ENCODE peak calls at places on chromosome 7, in five cellular contexts. U is hepatocyte, Y is OCI-LY7, G is adrenal gland, N is tibial artery. Q is an unnamed sample.
A peak's percentile ranks its signal among the peaks of the same experiment; 100 is the strongest.

GRCh38 chr7:74306737-74307469 is 17.7 kb downstream of the CLIP2 start:
- DNase-seq in G (peak; percentile 80), U (no peak), N (peak; percentile 81), Y (no peak), Q (peak; percentile 33)

GRCh38 chr7:112167144-112167543 is 39.1 kb downstream of the DOCK4 start:
- DNase-seq in U (no peak), Y (no peak), N (no peak), G (no peak), Q (no peak)

GRCh38 chr7:86964973-86965726 is 94.3 kb downstream of the ELAPOR2 start:
- DNase-seq in Y (no peak), U (no peak), G (no peak), N (no peak), Q (no peak)

GRCh38 chr7:107446531-107446930 is 23.3 kb upstream of the GPR22 start:
- DNase-seq in G (no peak), N (no peak), U (no peak), Y (no peak), Q (peak; percentile 40)

GRCh38 chr7:78620931-78621330 is 822.4 kb downstream of the PHTF2 start:
- DNase-seq in U (peak; percentile 55), G (no peak), Y (peak; percentile 8), N (no peak), Q (peak; percentile 29)

GRCh38 chr7:69746383-69746782 is 148.1 kb downstream of the AUTS2 start:
- DNase-seq in Y (no peak), G (no peak), N (no peak), U (no peak), Q (no peak)

GRCh38 chr7:67738958-67739357 is 742.3 kb downstream of the TYW1 start:
- DNase-seq in N (no peak), G (peak; percentile 32), U (peak; percentile 65), Y (no peak), Q (no peak)

GRCh38 chr7:131970602-131971001 is 414.2 kb upstream of the PODXL start:
- DNase-seq in G (no peak), Y (no peak), N (no peak), U (no peak), Q (no peak)

GRCh38 chr7:5689716-5690115 is 91.7 kb downstream of the RNF216 start:
- DNase-seq in G (no peak), Y (no peak), N (no peak), U (no peak), Q (no peak)

GRCh38 chr7:2271273-2272026 is 29.4 kb downstream of the NUDT1 start:
- DNase-seq in G (no peak), U (no peak), Y (no peak), N (no peak), Q (no peak)

GRCh38 chr7:22728416-22729029 is 1.5 kb downstream of the IL6 start:
- DNase-seq in Y (peak; percentile 61), N (no peak), G (no peak), U (peak; percentile 56), Q (no peak)

GRCh38 chr7:75966209-75966961 is 28.0 kb downstream of the TMEM120A start:
- DNase-seq in N (peak; percentile 94), U (peak; percentile 4), Y (no peak), G (peak; percentile 88), Q (no peak)

GRCh38 chr7:47338031-47338430 is 243.9 kb downstream of the TNS3 start:
- DNase-seq in U (no peak), G (no peak), Y (no peak), N (no peak), Q (no peak)

GRCh38 chr7:29146888-29147609 is 712 bp upstream of the CPVL start:
- DNase-seq in U (peak; percentile 16), Y (no peak), G (peak; percentile 22), N (no peak), Q (no peak)

GRCh38 chr7:156993925-156994235 is 16.6 kb downstream of the MNX1 start:
- DNase-seq in Y (no peak), N (no peak), U (no peak), G (no peak), Q (no peak)

GRCh38 chr7:44961844-44962482 is 16.9 kb downstream of the MYO1G start:
- DNase-seq in G (no peak), U (no peak), N (no peak), Y (no peak), Q (no peak)
- TF ChIP-seq CTCF in G (no peak), U (no peak), N (no peak), Y (no peak), Q (no peak)

DNA sequence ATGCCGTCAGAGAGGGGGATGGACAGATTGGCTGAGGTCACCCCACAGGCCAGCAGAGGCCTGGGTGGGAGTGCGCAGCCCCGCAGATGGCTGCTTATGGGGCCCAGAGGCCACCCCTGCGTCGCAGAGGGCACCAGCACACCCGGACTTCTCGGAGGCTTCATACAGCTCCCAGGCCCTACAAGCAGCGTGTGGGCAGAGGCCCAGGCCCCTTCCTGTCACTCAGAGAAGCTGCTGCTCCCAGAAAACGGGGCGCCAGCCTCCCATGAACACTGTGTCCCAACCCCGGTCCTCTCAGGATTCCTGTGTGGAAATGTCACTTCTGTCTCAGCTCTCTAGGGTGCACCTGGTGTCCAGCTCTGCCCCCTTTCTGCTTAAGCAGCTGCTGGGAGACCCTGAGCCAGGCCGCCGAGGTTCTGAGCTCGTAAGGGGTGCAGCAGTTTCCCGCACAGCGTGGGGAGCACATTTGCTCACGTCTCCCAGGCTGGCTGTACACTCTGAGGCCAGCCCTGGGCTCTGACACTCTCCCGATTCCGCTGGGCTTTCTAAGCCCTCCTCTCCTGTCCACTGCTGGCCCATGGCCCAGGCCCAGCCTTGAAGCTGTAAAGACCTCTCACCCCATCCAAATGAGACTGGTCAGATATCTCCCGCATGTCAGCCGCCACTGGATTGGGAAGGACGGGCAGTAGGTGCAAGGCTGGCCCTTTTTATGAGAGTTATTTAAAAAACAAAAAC is 6.8 kb downstream of the GPR146 start:
- DNase-seq in U (no peak), N (no peak), G (no peak), Y (no peak), Q (no peak)
- H3K4me1 ChIP-seq in U (peaks cover 15% of the 10 kb centered on the region), N (no peaks in the 10 kb centered on the region), G (peaks cover 56% of the 10 kb centered on the region), Y (peaks cover 9% of the 10 kb centered on the region), Q (no peaks in the 10 kb centered on the region)

GRCh38 chr7:45217358-45217757 is 59.8 kb downstream of the RAMP3 start:
- DNase-seq in G (no peak), Y (no peak), U (peak; percentile 22), N (no peak), Q (no peak)
- TF ChIP-seq CTCF in G (peak; percentile 14), Y (peak; percentile 23), U (peak; percentile 34), N (no peak), Q (peak; percentile 53)

GRCh38 chr7:93817004-93817403 is 73.5 kb downstream of the TFPI2 start:
- DNase-seq in G (no peak), U (no peak), N (no peak), Y (no peak), Q (no peak)
- H3K4me1 ChIP-seq in G (no peaks in the 10 kb centered on the region), U (no peaks in the 10 kb centered on the region), N (peaks cover 8% of the 10 kb centered on the region), Y (no peaks in the 10 kb centered on the region), Q (no peaks in the 10 kb centered on the region)

Q was measured in foreskin keratinocyte.